ENCODE peak calls at places on chromosomes 2 and 18, in six cellular contexts. J is tibial nerve, N is Peyer's patch, L is A549, C is endothelial cell of umbilical vein, F is breast epithelium. H is an unnamed sample.

GRCh38 chr2:167380555-167380954 is 492.3 kb downstream of the XIRP2 start:
- DNase-seq in J (no peak), N (no peak), L (no peak), C (no peak), F (no peak), H (no peak)

GRCh38 chr2:111707700-111708099 is 176.3 kb downstream of the ANAPC1 start:
- DNase-seq in J (no peak), N (no peak), L (no peak), C (no peak), F (no peak), H (no peak)

GRCh38 chr2:17043173-17043572 is 377.5 kb upstream of the CYRIA start:
- DNase-seq in J (no peak), N (no peak), L (no peak), C (no peak), F (no peak), H (no peak)

GRCh38 chr18:75044296-75044695 is 164.6 kb downstream of the PTGR3 start:
- DNase-seq in J (no peak), N (no peak), L (no peak), C (no peak), F (no peak), H (no peak)

GRCh38 chr2:69385443-69386151 is 1.4 kb downstream of the GFPT1 start:
- DNase-seq in J (no peak), N (no peak), L (peak), C (peak), F (no peak), H (peak)

GRCh38 chr2:18834341-18834740 is 245.0 kb upstream of the NT5C1B start:
- DNase-seq in J (peak), N (no peak), L (no peak), C (no peak), F (no peak), H (no peak)

GRCh38 chr2:228059735-228060134 is 121.8 kb downstream of the SPHKAP start:
- DNase-seq in J (no peak), N (no peak), L (no peak), C (no peak), F (no peak), H (no peak)

GRCh38 chr2:34997779-34998178 is 1357.8 kb upstream of the CRIM1 start:
- DNase-seq in J (no peak), N (no peak), L (no peak), C (no peak), F (no peak), H (peak)

GRCh38 chr2:109638807-109639206 is 24.6 kb downstream of the SOWAHC start:
- DNase-seq in J (no peak), N (no peak), L (no peak), C (no peak), F (no peak), H (no peak)

GRCh38 chr18:31941010-31941809 is 1.7 kb downstream of the TRAPPC8 start:
- DNase-seq in J (no peak), N (no peak), L (no peak), C (no peak), F (no peak), H (no peak)

GRCh38 chr2:62304429-62305417 is 108.8 kb downstream of the B3GNT2 start:
- DNase-seq in J (no peak), N (peak), L (no peak), C (peak), F (peak), H (peak)

GRCh38 chr2:181953773-181954537 is 31.7 kb upstream of the PPP1R1C start:
- DNase-seq in J (peak), N (peak), L (peak), C (peak), F (peak), H (peak)

GRCh38 chr2:108920686-108921085 is 68.3 kb downstream of the EDAR start:
- DNase-seq in J (no peak), N (no peak), L (no peak), C (no peak), F (no peak), H (no peak)

GRCh38 chr2:96631804-96632435 is 6.2 kb downstream of the KANSL3 start:
- DNase-seq in J (no peak), N (no peak), L (peak), C (no peak), F (no peak), H (no peak)

GRCh38 chr2:186605041-186605440 is 15.2 kb downstream of the ITGAV start:
- DNase-seq in J (no peak), N (no peak), L (no peak), C (peak), F (no peak), H (no peak)

GRCh38 chr2:207790898-207791297 is 21.2 kb upstream of the FZD5 start:
- DNase-seq in J (no peak), N (no peak), L (no peak), C (no peak), F (no peak), H (no peak)

GRCh38 chr2:218546012-218546411 is 22.1 kb downstream of the USP37 start:
- DNase-seq in J (no peak), N (no peak), L (no peak), C (no peak), F (no peak), H (no peak)

GRCh38 chr2:106638043-106638442 is 150.9 kb downstream of the CD8B2 start:
- DNase-seq in J (no peak), N (no peak), L (peak), C (no peak), F (no peak), H (peak)

GRCh38 chr2:10584843-10585475 is 104.8 kb downstream of the NOL10 start:
- DNase-seq in J (no peak), N (no peak), L (peak), C (no peak), F (no peak), H (no peak)

GRCh38 chr18:58361212-58361611 is 267.7 kb downstream of the ALPK2 start:
- DNase-seq in J (no peak), N (no peak), L (no peak), C (no peak), F (no peak), H (no peak)

GRCh38 chr2:205655775-205656425 is 26.4 kb upstream of the NRP2 start:
- DNase-seq in J (no peak), N (no peak), L (no peak), C (no peak), F (no peak), H (no peak)

GRCh38 chr18:77130229-77131099 is 2.1 kb downstream of the MBP start:
- DNase-seq in J (no peak), N (peak), L (no peak), C (no peak), F (no peak), H (peak)

GRCh38 chr18:77132369-77133050 is at the start of gene MBP:
- DNase-seq in J (peak), N (peak), L (peak), C (no peak), F (peak), H (peak)

GRCh38 chr18:77133051-77133919 is 702 bp upstream of the MBP start:
- DNase-seq in J (peak), N (no peak), L (no peak), C (no peak), F (peak), H (peak)

GRCh38 chr18:77131100-77131651 is 1.4 kb downstream of the MBP start:
- DNase-seq in J (peak), N (peak), L (no peak), C (no peak), F (no peak), H (peak)

DNA sequence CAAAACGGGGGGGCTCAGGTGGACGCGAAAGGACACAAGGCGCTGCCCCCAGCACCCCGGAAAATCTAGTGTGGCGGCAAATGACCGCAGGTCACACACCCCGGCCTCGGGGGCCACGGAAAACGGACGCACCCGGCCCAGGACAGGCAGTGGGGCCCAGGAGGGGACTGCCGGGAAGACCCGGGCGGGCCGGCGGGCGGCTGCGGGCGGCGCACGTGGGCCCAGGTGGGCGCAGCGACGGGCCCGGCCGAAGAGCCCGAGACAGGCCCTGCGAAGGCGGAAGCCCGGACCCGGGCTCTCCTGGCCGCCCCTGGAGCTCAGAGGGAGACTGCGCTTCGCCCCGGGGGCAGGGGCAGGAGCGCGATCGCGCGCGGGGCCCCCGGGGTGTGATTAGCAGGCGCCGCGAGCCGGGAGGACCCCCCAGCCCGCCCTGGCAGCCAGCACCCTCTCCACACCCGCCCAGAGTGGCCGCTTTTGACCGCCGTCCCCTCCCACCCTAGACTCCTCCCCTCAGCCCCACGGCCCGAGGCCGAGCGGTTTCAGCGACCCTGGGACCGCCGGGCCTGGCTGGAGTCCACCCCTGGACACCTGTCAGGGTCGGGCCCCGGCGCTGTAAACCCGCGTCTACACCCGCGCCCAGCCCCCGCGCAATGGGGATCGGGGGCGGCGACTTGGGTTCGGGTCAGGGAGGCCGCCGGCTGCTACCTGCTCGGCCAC is 773 bp downstream of the MBP start:
- DNase-seq in J (peak), N (peak), L (peak), C (no peak), F (peak), H (peak)
- TF ChIP-seq POLR2A in J (no peak), N (no peak), L (peak), C (peak), F (no peak), H (no peak)

DNA sequence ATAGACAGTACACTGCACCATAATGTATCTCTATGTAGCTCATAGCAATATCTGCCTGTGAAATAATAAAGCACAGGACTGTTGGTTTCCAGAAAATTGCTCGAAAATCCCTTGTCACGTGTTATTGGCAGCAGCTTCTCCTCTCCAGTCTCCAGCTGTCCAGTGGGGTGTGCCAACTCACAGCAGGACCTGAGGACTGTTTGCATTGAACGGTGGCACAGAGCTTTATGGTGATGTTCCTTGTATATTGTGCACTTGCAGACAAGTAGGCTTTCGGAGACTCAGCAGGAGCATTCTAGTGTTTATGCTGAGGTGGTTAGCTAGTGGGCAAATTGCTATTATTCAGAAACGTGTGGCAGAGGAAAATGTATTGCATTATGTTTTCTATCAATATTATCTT is 182.2 kb upstream of the ATP5MC3 start:
- DNase-seq in J (no peak), N (no peak), L (no peak), C (no peak), F (no peak), H (no peak)
- H3K4me3 ChIP-seq in J (no peak), N (no peak), L (no peak), C (no peak), F (no peak), H (no peak)

GRCh38 chr2:84919885-84920580 is 14.6 kb downstream of the TMSB10 start:
- DNase-seq in J (peak), N (peak), L (peak), C (peak), F (peak), H (peak)
- TF ChIP-seq POLR2A in J (no peak), N (no peak), L (no peak), C (peak), F (peak), H (no peak)

DNA sequence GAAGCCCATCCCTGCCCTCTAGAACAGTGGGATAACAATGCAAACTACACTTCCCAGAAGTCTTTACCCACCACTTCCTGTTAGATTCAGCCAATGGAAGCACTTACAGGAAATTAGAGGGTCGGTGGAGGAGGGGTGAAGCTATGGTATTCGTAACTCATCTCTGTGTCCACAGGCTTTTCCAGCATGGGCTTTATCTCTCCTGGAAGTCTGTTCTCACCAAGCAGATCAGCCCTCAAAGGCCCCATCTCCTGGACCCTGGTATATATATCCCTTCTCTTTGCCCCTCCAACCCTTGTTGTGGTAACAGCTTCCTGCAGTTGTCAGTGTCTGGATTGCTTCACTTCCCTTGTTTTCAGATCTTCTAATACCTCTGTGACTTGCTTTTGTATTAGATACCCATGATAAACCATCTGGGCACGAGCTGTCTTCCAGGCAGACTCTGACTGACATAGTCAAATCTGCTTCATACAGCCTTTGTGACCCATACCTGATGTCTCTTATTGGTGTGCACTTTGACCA is 475.0 kb upstream of the POU3F3 start:
- DNase-seq in J (no peak), N (no peak), L (peak), C (no peak), F (no peak), H (peak)
- H3K4me3 ChIP-seq in J (peak), N (no peak), L (peak), C (no peak), F (peak), H (peak)

DNA sequence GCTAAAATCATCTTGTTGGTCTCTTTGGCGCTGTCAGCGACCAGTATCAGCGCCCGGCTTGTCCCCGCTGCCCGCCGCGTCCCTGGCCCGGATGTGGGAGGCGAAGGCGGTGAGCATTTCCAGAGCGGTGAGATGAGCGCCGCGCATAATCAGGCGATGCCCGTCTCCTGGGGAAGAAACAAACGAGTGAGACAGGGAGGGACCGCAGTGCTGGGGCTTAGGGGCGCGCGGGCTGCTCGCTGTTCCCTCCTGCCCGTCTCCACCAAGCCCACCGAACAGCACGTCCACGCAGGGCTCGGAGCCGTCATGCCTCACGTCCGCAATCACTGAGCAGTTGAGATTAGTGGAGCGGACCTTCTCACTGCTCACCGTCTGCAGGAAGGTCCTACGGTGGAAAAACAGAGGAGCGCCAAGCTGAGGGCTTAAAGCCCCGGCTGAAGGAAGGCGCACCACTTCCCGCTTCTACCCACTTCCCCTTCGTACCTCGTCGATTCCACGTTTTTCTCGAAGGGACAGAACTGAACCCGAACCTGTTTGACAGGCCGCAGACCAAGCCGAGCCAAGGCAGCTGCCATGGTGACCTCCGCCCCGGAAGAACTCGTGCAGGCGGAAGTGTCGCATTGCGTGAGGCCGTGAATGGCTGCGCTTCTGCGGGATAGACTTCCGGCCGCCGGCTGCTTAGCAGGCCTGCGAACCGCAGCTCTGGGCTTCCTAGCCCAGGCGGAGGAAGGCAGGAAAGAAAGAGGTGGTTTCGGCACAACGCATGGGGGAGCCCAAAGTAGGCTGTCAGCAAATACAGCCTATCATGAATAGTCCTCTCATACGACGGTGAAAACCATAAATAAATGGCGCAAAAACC is at the start of gene MRPL53:
- DNase-seq in J (peak), N (peak), L (peak), C (peak), F (peak), H (peak)
- TF ChIP-seq POLR2A in J (peak), N (peak), L (peak), C (peak), F (peak), H (peak)

DNA sequence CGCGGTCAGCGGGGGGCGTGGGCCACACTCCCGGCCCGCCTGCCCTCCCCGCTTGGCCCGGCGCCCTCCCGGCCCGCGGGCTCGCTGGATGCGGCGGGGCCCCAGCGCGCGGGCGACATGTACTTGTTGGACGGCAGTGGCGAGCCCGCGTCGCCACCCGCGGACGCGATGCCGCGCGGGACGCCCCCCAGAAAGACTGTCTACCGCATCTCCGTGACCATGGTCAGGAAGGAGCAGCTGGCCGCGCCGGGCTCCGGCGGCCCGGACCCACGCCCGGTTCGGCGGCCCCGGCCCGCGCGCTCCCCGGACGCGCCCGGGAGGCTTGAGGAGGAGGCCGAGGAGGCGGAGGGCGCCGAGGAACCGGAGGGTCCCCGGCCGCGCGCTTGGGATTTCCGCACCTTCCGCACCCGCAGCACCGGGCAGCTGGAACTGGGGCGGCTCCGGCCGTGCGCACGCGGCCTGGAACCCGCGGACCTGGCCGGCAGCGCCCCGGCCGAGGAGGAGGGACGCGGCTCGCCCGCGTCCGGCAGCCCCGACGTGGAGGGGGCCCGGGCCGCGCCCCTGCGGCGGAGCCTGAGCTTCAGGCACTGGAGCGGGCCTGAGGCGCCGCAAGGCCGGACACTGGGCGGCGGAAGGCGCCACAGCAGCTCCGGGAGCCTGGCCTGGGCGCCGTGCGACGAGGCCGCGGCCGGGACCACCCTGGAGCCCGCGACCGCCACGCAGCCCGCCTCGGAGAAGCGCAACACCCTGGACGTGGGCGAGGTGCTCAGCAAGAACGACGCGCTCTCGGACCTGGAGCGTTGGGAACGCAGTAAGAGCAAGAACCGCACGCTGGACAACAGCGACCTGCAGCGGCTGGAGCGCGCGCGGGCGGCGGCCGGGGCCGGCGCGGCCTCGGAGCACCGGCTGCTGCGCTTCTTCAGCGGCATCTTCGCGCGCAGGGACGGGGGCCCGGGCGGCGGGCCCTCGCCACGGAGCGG is 176.4 kb downstream of the AGAP1 start:
- DNase-seq in J (peak), N (peak), L (peak), C (peak), F (peak), H (no peak)
- H3K4me3 ChIP-seq in J (peak), N (peak), L (peak), C (peak), F (peak), H (no peak)

GRCh38 chr2:241309684-241310117 is 5.8 kb downstream of the HDLBP start:
- DNase-seq in J (no peak), N (peak), L (no peak), C (no peak), F (no peak), H (peak)
- TF ChIP-seq POLR2A in J (no peak), N (no peak), L (no peak), C (no peak), F (no peak), H (no peak)

GRCh38 chr2:1744446-1745170 is at the start of gene PXDN:
- DNase-seq in J (peak), N (no peak), L (no peak), C (peak), F (no peak), H (peak)
- H3K4me3 ChIP-seq in J (peak), N (peak), L (peak), C (peak), F (peak), H (peak)

GRCh38 chr2:24106786-24107185 is 16.3 kb downstream of the PFN4 start:
- DNase-seq in J (no peak), N (no peak), L (no peak), C (no peak), F (no peak), H (no peak)

GRCh38 chr2:24111407-24111861 is 11.7 kb downstream of the PFN4 start:
- DNase-seq in J (no peak), N (no peak), L (peak), C (no peak), F (no peak), H (no peak)

GRCh38 chr2:24115057-24115456 is 8.1 kb downstream of the PFN4 start:
- DNase-seq in J (no peak), N (no peak), L (peak), C (no peak), F (no peak), H (no peak)

GRCh38 chr2:24107336-24107735 is 15.8 kb downstream of the PFN4 start:
- DNase-seq in J (no peak), N (no peak), L (no peak), C (no peak), F (no peak), H (no peak)

DNA sequence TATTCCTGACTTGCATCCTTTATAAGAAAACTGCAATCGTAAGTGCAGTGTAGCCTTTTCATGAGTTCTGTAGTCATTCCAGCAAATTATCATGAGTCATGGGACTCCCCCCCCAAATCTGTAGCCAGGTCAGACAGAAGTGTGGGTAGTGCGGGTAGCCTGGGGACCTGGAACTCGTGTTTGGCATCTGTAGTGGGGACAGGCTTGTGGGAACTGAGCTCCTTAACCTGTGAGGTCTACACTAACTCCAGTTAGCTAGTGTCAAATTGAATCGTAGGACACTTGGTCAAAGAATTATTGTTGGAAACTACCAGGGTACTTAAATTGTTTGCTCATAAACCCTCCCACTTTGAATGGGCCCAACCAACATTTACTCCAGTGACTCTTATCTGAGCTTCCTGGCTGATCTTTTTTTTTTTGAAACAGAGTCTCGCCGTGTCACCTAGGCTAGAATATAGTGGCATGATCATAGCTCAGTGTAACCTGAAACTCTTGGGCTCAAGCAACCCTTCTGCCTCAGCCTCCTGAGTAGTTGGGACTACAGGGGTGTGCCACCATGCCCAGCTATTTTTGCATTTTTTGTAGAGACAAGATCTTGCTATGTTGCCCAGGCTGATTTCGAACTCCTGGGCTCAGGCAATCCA is 12.4 kb downstream of the PFN4 start:
- DNase-seq in J (no peak), N (no peak), L (peak), C (no peak), F (no peak), H (no peak)
- TF ChIP-seq POLR2A in J (no peak), N (no peak), L (no peak), C (no peak), F (no peak), H (no peak)

H was measured in NB4.